ENCODE peak calls at places on chromosomes 3 and 15, in ten cellular contexts. B is dorsolateral prefrontal cortex, I is HT1080, L is stomach, N is nucleus accumbens, Q is heart right ventricle, P is HS-27A, X is H7, J is AML-193, U is NCI-H774. A is an unnamed sample.

GRCh38 chr3:42572278-42572677 is 9.5 kb downstream of the SEC22C start:
- DNase-seq in J (peak), L (no peak), B (no peak), P (no peak), N (no peak), Q (no peak), X (peak), I (peak), U (no peak), A (no peak)

GRCh38 chr3:122890077-122890484 is 95.2 kb downstream of the SLC49A4 start:
- DNase-seq in J (peak), P (no peak), L (no peak), N (no peak), X (peak), I (peak), Q (peak), U (no peak), B (peak), A (no peak)

GRCh38 chr15:52191207-52191606 is at the start of gene GNB5:
- DNase-seq in X (no peak), J (no peak), L (no peak), U (no peak), I (no peak), N (no peak), P (no peak), B (peak), Q (no peak), A (no peak)

GRCh38 chr3:183148056-183148455 is 14.5 kb downstream of the LAMP3 start:
- DNase-seq in X (no peak), B (no peak), L (no peak), J (no peak), N (no peak), Q (no peak), U (no peak), P (no peak), I (peak), A (no peak)

GRCh38 chr3:161371441-161372320 is at the start of gene SPTSSB:
- DNase-seq in N (peak), X (peak), U (peak), I (peak), B (peak), P (no peak), J (no peak), L (peak), Q (peak), A (no peak)

GRCh38 chr3:112354642-112355333 is 21.8 kb downstream of the CD200 start:
- DNase-seq in I (no peak), X (peak), Q (no peak), L (no peak), N (no peak), P (no peak), B (no peak), U (no peak), J (no peak), A (no peak)

GRCh38 chr15:49675051-49675450 is 54.2 kb downstream of the DTWD1 start:
- DNase-seq in P (peak), I (peak), B (no peak), X (no peak), N (no peak), J (no peak), L (no peak), U (no peak), Q (no peak), A (no peak)

GRCh38 chr3:48564022-48564421 is 441 bp upstream of the UCN2 start:
- DNase-seq in P (peak), B (no peak), I (peak), U (no peak), J (peak), X (peak), L (peak), Q (peak), N (peak), A (peak)

GRCh38 chr3:193824365-193824764 is 231.4 kb downstream of the OPA1 start:
- DNase-seq in J (no peak), Q (no peak), L (no peak), X (no peak), U (no peak), N (no peak), B (no peak), P (no peak), I (no peak), A (no peak)

GRCh38 chr15:68582864-68583263 is 4.1 kb downstream of the CORO2B start:
- DNase-seq in N (no peak), X (no peak), Q (no peak), B (peak), I (no peak), U (no peak), J (no peak), L (no peak), P (no peak), A (no peak)

GRCh38 chr3:57959407-57960173 is 48.6 kb upstream of the FLNB start:
- DNase-seq in L (no peak), Q (no peak), J (no peak), I (peak), P (no peak), X (peak), N (no peak), U (no peak), B (no peak), A (peak)

GRCh38 chr3:35679409-35680080 is 40.2 kb downstream of the ARPP21 start:
- DNase-seq in I (no peak), B (peak), P (no peak), X (no peak), U (no peak), Q (no peak), N (peak), J (no peak), L (no peak), A (no peak)

GRCh38 chr3:55491296-55491816 is 4.2 kb upstream of the WNT5A start:
- DNase-seq in N (no peak), U (no peak), I (peak), L (no peak), P (peak), J (no peak), X (no peak), B (no peak), Q (no peak), A (no peak)

GRCh38 chr15:96327155-96327741 is 3.3 kb upstream of the NR2F2 start:
- DNase-seq in X (peak), B (no peak), I (peak), L (no peak), U (peak), N (no peak), J (peak), Q (no peak), P (no peak), A (no peak)

GRCh38 chr3:128547368-128547987 is 54.5 kb upstream of the GATA2 start:
- DNase-seq in N (no peak), J (no peak), Q (no peak), P (peak), B (no peak), L (no peak), X (no peak), I (peak), U (no peak), A (no peak)

GRCh38 chr3:156811092-156811862 is 14.9 kb upstream of the LEKR1 start:
- DNase-seq in U (no peak), I (no peak), X (no peak), B (no peak), N (no peak), Q (no peak), L (no peak), J (no peak), P (no peak), A (no peak)

GRCh38 chr3:8110966-8111798 is 390.4 kb upstream of the LMCD1 start:
- DNase-seq in X (peak), L (peak), Q (no peak), J (peak), U (peak), N (peak), B (peak), I (peak), P (peak), A (peak)

GRCh38 chr15:85540085-85540797 is 159.8 kb downstream of the AKAP13 start:
- DNase-seq in B (no peak), U (no peak), P (no peak), Q (no peak), X (no peak), N (no peak), I (no peak), J (peak), L (no peak), A (no peak)

GRCh38 chr3:58874248-58874741 is 175.5 kb downstream of the CFAP20DC start:
- DNase-seq in U (no peak), I (peak), N (no peak), X (no peak), Q (no peak), P (peak), J (no peak), B (no peak), L (no peak), A (no peak)

GRCh38 chr3:10162147-10162546 is 2.6 kb upstream of the IRAK2 start:
- DNase-seq in U (no peak), L (no peak), P (no peak), X (no peak), I (no peak), N (no peak), Q (no peak), J (peak), B (no peak), A (no peak)

GRCh38 chr15:39963806-39964205 is 29.9 kb downstream of the EIF2AK4 start:
- DNase-seq in U (no peak), I (no peak), Q (no peak), B (no peak), P (no peak), J (no peak), N (no peak), X (no peak), L (no peak), A (no peak)

A was measured in CD14-positive monocyte.